ENCODE peak calls at places on chromosomes 11 and 22, in five cellular contexts. A, J, Z, C and E are unnamed samples. For H3K4me1, the result is how much of the 10 kb centered on the place peaks cover.

GRCh38 chr11:126816655-126817054 is 183.9 kb downstream of the KIRREL3 start:
- DNase-seq in A (no peak), J (no peak), Z (no peak), C (no peak), E (no peak)

GRCh38 chr22:40221055-40221414 is 43.3 kb downstream of the TNRC6B start:
- DNase-seq in C (no peak), J (no peak), Z (no peak), A (no peak), E (no peak)

GRCh38 chr22:27554106-27554814 is 247.3 kb downstream of the MN1 start:
- DNase-seq in A (no peak), C (no peak), Z (no peak), J (peak), E (no peak)

GRCh38 chr22:20422965-20423635 is 14.5 kb downstream of the SCARF2 start:
- DNase-seq in J (no peak), A (no peak), C (no peak), Z (peak), E (peak)

GRCh38 chr11:65978391-65979238 is 17.1 kb downstream of the SART1 start:
- DNase-seq in J (no peak), Z (no peak), A (no peak), C (no peak), E (no peak)

GRCh38 chr11:93849751-93850584 is 450 bp downstream of the VSTM5 start:
- DNase-seq in A (peak), J (peak), C (peak), Z (peak), E (no peak)

GRCh38 chr22:49951001-49951677 is 9.4 kb upstream of the PIM3 start:
- DNase-seq in J (no peak), C (peak), A (no peak), Z (no peak), E (no peak)

GRCh38 chr11:126115820-126116319 is 53.2 kb upstream of the CDON start:
- DNase-seq in Z (peak), J (peak), C (peak), A (peak), E (peak)

GRCh38 chr22:38953577-38954413 is 3.6 kb upstream of the APOBEC3A start:
- DNase-seq in J (no peak), Z (no peak), A (no peak), C (no peak), E (no peak)

GRCh38 chr11:22713336-22713735 is 46.9 kb downstream of the GAS2 start:
- DNase-seq in C (no peak), J (no peak), A (no peak), Z (no peak), E (no peak)

GRCh38 chr11:111449158-111449557 is 63.0 kb downstream of the BTG4 start:
- DNase-seq in Z (no peak), C (peak), J (no peak), A (no peak), E (no peak)

GRCh38 chr22:40009231-40009769 is 14.5 kb downstream of the FAM83F start:
- DNase-seq in J (no peak), A (peak), Z (no peak), C (peak), E (no peak)

GRCh38 chr11:133343951-133344350 is 188.3 kb downstream of the OPCML start:
- DNase-seq in J (no peak), Z (no peak), A (no peak), C (no peak), E (no peak)

DNA sequence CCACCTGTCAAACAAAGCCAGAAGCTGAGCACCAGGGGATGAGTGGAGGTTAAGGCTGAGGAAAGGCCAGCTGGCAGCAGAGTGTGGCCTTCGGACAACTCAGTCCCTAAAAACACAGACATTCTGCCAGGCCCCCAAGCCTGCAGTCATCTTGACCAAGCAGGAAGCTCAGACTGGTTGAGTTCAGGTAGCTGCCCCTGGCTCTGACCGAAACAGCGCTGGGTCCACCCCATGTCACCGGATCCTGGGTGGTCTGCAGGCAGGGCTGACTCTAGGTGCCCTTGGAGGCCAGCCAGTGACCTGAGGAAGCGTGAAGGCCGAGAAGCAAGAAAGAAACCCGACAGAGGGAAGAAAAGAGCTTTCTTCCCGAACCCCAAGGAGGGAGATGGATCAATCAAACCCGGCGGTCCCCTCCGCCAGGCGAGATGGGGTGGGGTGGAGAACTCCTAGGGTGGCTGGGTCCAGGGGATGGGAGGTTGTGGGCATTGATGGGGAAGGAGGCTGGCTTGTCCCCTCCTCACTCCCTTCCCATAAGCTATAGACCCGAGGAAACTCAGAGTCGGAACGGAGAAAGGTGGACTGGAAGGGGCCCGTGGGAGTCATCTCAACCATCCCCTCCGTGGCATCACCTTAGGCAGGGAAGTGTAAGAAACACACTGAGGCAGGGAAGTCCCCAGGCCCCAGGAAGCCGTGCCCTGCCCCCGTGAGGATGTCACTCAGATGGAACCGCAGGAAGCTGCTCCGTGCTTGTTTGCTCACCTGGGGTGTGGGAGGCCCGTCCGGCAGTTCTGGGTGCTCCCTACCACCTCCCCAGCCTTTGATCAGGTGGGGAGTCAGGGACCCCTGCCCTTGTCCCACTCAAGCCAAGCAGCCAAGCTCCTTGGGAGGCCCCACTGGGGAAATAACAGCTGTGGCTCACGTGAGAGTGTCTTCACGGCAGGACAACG is 11.7 kb downstream of the CXCR5 start:
- DNase-seq in J (no peak), Z (no peak), A (no peak), C (peak), E (no peak)
- H3K4me3 ChIP-seq in J (no peak), Z (no peak), A (no peak), C (no peak), E (no peak)

DNA sequence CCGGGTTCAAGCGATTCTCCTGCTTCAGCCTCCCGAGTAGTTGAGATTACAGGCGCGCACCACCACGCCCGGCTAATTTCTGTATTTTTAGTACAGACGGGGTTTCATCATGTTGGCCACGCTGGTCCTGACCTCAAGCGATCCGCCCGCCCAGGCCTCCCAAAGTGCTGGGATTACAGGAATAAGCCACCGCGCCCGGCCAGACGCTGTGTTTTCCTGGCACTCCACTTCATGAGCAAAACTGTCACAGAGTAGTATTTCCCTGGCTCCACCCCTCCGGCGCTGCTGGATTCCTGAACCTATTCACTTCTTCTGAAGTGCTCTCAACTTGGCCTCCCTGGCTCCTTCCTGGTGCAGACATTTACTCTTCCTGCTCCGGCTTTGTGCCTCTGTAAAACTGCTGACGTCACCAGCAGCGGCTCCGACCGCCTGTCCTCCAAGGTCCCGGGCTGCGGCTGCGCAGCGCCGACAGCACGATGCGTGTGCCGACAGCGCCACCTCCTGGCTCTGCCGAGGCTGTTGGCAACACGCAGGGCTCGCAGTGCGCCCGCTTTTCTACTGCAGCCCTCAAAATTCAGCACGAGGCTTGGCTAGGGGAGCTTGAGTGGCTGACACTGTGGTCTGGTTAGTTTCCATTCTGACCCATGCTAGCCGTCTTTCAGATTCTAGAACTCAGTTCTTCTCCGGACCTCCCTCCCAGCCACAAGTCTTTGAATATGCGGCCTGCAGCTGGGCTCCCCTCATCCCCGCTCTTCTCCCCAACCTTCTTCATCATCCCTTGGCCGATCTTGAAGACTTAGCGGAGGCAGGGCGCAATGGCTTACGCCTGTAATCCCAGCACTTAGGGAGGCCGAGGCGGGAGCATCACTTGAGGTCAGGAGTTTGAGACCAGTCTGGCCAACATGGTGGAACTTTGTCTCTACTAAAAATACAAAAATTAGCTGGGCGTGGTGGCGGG is 36.6 kb downstream of the APOL3 start:
- DNase-seq in Z (peak), J (peak), C (peak), A (peak), E (peak)
- TF ChIP-seq POLR2A in Z (peak), J (peak), C (peak), A (no peak), E (no peak)

DNA sequence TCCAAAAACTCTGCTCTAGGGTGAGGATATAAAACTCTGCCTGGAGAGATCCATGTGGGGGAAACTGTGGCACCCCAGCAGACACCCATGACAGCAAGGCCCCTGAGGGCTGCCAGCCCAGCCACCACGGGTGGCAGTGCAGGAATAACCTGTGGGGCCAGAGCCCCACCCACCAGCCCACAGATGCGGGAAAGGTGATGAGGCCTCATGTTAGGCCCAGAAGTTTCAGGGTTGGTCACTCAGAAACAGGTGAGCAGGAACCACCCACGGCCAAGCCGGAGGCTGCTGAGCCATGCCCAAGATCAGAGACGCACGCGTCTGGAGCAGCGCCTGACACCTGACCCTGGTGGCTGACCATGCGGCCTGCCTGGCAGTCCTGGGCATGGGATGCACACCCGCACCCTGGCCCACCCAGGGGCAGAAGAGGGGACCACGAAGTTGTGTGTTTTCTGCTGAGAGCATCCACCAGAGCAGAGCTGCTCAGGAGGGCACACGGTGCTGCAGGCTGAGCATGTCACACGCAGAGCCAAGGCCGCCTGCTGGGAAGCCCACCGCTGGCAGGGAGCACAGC is 41.3 kb downstream of the DUSP8 start:
- DNase-seq in C (no peak), J (no peak), A (no peak), Z (peak), E (no peak)
- H3K4me1 ChIP-seq in C (under half), J (under half), A (under half), Z (half or more), E (half or more)

DNA sequence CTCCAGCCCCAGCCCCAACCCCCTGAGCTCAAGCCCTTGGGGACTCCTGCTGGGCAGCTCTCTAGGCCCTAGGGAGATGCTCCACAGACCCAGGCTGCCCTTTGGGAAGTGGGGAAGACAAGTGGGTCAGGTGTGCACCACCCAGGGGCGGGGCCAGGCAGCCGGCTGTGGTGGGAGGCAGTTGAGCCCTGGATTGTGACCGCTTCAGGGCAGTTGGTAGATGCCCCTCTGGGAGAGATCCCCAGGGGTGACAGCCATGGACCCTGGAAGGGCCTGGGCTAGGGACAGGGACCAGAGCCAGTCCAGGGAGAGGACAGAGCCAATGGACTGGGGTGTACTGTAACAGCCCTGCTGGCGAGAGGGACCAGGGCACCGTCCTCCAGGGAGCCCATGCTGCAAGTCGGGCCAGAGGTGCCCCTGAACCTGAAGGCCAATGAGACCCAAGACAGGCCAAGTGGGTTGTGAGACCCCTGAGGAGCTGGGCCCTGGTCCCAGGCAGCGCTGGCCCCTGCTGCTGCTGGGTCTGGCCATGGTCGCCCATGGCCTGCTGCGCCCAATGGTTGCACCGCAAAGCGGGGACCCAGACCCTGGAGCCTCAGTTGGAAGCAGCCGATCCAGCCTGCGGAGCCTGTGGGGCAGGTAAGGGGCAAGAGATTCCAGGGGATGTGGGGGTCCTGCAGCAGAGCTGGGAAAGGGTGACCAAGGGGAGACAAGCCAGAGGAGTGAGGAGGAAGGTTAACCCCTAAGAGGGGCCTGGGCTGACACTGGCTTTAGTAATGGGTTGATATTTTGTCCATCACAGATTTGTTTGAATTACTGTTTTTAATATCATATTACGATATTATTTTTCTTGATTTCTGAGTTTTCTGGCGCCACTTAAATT is at the start of gene IGLL5:
- DNase-seq in C (no peak), Z (no peak), A (no peak), J (no peak), E (peak)
- H3K4me3 ChIP-seq in C (no peak), Z (no peak), A (no peak), J (no peak), E (no peak)

DNA sequence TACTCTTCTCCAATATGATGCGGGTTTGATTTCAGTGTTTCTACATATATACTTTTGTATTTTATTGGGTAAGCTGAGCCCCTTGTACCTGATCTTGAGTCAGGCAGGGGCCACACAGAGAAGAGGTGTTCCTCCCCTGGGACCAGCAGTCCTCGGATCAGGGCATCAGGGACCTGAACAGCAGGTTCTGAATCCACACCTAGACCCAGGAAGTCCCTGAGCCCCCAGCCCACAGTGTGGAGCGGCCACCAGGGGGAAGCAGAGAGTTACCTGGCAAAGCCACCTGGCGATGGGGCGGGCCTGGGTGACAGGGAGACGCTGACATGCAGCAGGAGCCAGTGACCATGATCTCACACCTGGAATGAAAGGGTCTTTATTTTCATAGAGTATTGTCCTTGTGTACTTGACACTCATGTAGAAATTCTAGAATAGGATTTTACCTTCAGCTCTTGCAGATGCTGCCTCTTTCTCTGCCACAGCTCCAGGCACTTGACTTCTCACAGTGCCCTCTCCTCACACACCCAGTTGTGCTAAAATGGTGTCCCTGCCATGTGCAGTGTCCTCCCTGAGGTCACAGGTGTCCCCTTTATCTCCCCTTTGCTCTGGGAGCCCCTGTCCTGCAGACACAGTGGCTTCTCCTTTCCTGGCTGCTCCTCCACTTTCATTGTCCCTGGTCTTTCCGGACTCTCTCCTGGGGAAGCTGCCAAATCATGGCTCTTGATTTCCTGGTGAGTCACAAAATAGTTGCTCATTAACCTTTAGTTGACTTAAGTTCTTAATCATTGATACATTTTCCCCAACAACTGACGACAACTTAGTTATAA is 48.5 kb downstream of the GGTLC2 start:
- DNase-seq in J (no peak), A (peak), Z (no peak), C (peak), E (no peak)
- TF ChIP-seq POLR2A in J (no peak), A (no peak), Z (no peak), C (no peak), E (no peak)

GRCh38 chr11:87019582-87020271 is 18.0 kb upstream of the TMEM135 start:
- DNase-seq in A (no peak), J (no peak), Z (no peak), C (no peak), E (no peak)
- H3K4me1 ChIP-seq in A (under half), J (under half), Z (under half), C (under half), E (under half)

GRCh38 chr11:13278620-13279486 is 1.3 kb downstream of the BMAL1 start:
- DNase-seq in J (no peak), C (no peak), A (no peak), Z (no peak), E (no peak)
- H3K4me3 ChIP-seq in J (peak), C (peak), A (no peak), Z (peak), E (peak)